ENCODE peak calls at places on chromosome 14, in six cellular contexts. D is iris pigment epithelial cell, P is frontal cortex, I is hepatic stellate cell, S is H9, Z is T-helper 2 cell. K is an unnamed sample.

GRCh38 chr14:103500148-103500990 is 22.3 kb downstream of the CKB start:
- DNase-seq in D (peak), P (peak), I (peak), S (peak), Z (peak), K (peak)

GRCh38 chr14:68890173-68890931 is 88.8 kb downstream of the ACTN1 start:
- DNase-seq in D (no peak), P (no peak), I (no peak), S (no peak), Z (no peak), K (no peak)

GRCh38 chr14:53842938-53843337 is 113.7 kb downstream of the BMP4 start:
- DNase-seq in D (peak), P (no peak), I (no peak), S (no peak), Z (no peak), K (no peak)

GRCh38 chr14:102544745-102545460 is 35.3 kb upstream of the ANKRD9 start:
- DNase-seq in D (no peak), P (no peak), I (no peak), S (no peak), Z (no peak), K (peak)

GRCh38 chr14:91395998-91396660 is 21.5 kb downstream of the CCDC88C start:
- DNase-seq in D (no peak), P (no peak), I (no peak), S (no peak), Z (no peak), K (no peak)

GRCh38 chr14:31261859-31262739 is 54.5 kb upstream of the HECTD1 start:
- DNase-seq in D (peak), P (no peak), I (no peak), S (no peak), Z (no peak), K (no peak)

GRCh38 chr14:22002860-22003284 is 329.3 kb upstream of the OR4E1 start:
- DNase-seq in D (no peak), P (no peak), I (no peak), S (peak), Z (peak), K (peak)

GRCh38 chr14:91897121-91897701 is 29.9 kb upstream of the TC2N start:
- DNase-seq in D (peak), P (no peak), I (peak), S (no peak), Z (no peak), K (no peak)

GRCh38 chr14:75418779-75419768 is 8.7 kb upstream of the JDP2 start:
- DNase-seq in D (peak), P (no peak), I (no peak), S (peak), Z (no peak), K (peak)

GRCh38 chr14:94365624-94366023 is 22.8 kb downstream of the SERPINA1 start:
- DNase-seq in D (no peak), P (no peak), I (no peak), S (no peak), Z (no peak), K (no peak)

GRCh38 chr14:94113490-94113889 is 3.0 kb downstream of the IFI27 start:
- DNase-seq in D (peak), P (no peak), I (no peak), S (peak), Z (no peak), K (no peak)

GRCh38 chr14:98200621-98201020 is 1071.4 kb downstream of the BCL11B start:
- DNase-seq in D (no peak), P (no peak), I (no peak), S (no peak), Z (no peak), K (no peak)

GRCh38 chr14:104657114-104657524 is 32.3 kb upstream of the INF2 start:
- DNase-seq in D (no peak), P (peak), I (no peak), S (no peak), Z (no peak), K (peak)